ENCODE peak calls at places on chromosomes 12 and 14, in eight cellular contexts. L is CD8-positive, alpha-beta memory T cell; B is HAP-1; D is neuronal stem cell; C is sigmoid colon; Z is effector memory CD4-positive, alpha-beta T cell; R is adipocyte; T is cardiac muscle cell. W is an unnamed sample.

GRCh38 chr14:21041676-21042433 is at the start of gene RNASE7:
- DNase-seq in D (no peak), B (no peak), T (no peak), Z (no peak), R (peak), C (no peak), L (no peak), W (no peak)

GRCh38 chr12:120835657-120836056 is 68.5 kb downstream of the SPPL3 start:
- DNase-seq in T (no peak), Z (no peak), B (no peak), D (no peak), R (peak), L (no peak), C (no peak), W (no peak)

GRCh38 chr14:61552196-61552595 is 143.1 kb upstream of the HIF1A start:
- DNase-seq in D (no peak), T (no peak), B (no peak), C (no peak), L (no peak), Z (no peak), R (no peak), W (no peak)

GRCh38 chr12:105025890-105026289 is 39.8 kb downstream of the NOPCHAP1 start:
- DNase-seq in D (no peak), B (no peak), L (no peak), T (peak), Z (no peak), R (peak), C (peak), W (no peak)

GRCh38 chr12:116882742-116883141 is 1.5 kb upstream of the HRK start:
- DNase-seq in D (no peak), C (no peak), Z (no peak), T (peak), B (peak), L (no peak), R (peak), W (no peak)

GRCh38 chr12:56267443-56268071 is 815 bp downstream of the COQ10A start:
- DNase-seq in Z (no peak), R (no peak), B (no peak), T (no peak), D (peak), L (no peak), C (peak), W (no peak)

GRCh38 chr14:59657769-59658168 is 81.2 kb upstream of the CCDC175 start:
- DNase-seq in R (no peak), Z (no peak), C (no peak), B (no peak), D (no peak), L (no peak), T (no peak), W (no peak)

GRCh38 chr14:91123201-91123600 is 9.3 kb downstream of the DGLUCY start:
- DNase-seq in D (no peak), L (no peak), B (no peak), Z (no peak), R (no peak), C (peak), T (no peak), W (no peak)

GRCh38 chr14:96053600-96054381 is 14.6 kb downstream of the C14orf132 start:
- DNase-seq in D (no peak), L (no peak), T (peak), B (no peak), Z (no peak), R (peak), C (peak), W (no peak)

GRCh38 chr12:1912580-1913376 is 5.7 kb downstream of the CACNA2D4 start:
- DNase-seq in C (no peak), L (no peak), D (no peak), B (no peak), T (no peak), R (no peak), Z (no peak), W (no peak)

GRCh38 chr12:120230326-120230973 is 29.5 kb upstream of the RPLP0 start:
- DNase-seq in C (peak), R (peak), Z (no peak), L (no peak), B (peak), D (peak), T (peak), W (peak)

GRCh38 chr12:11758838-11759509 is 109.5 kb downstream of the ETV6 start:
- DNase-seq in D (no peak), C (no peak), L (no peak), B (no peak), T (peak), Z (no peak), R (no peak), W (no peak)

GRCh38 chr12:11759894-11760293 is 110.4 kb downstream of the ETV6 start:
- DNase-seq in R (no peak), B (no peak), D (no peak), T (no peak), L (no peak), C (no peak), Z (no peak), W (no peak)

GRCh38 chr12:11757095-11757494 is 107.6 kb downstream of the ETV6 start:
- DNase-seq in Z (no peak), R (no peak), C (peak), D (no peak), B (no peak), L (no peak), T (no peak), W (no peak)

GRCh38 chr12:11757531-11757930 is 108.1 kb downstream of the ETV6 start:
- DNase-seq in C (no peak), Z (no peak), L (no peak), R (no peak), B (no peak), T (no peak), D (no peak), W (no peak)

DNA sequence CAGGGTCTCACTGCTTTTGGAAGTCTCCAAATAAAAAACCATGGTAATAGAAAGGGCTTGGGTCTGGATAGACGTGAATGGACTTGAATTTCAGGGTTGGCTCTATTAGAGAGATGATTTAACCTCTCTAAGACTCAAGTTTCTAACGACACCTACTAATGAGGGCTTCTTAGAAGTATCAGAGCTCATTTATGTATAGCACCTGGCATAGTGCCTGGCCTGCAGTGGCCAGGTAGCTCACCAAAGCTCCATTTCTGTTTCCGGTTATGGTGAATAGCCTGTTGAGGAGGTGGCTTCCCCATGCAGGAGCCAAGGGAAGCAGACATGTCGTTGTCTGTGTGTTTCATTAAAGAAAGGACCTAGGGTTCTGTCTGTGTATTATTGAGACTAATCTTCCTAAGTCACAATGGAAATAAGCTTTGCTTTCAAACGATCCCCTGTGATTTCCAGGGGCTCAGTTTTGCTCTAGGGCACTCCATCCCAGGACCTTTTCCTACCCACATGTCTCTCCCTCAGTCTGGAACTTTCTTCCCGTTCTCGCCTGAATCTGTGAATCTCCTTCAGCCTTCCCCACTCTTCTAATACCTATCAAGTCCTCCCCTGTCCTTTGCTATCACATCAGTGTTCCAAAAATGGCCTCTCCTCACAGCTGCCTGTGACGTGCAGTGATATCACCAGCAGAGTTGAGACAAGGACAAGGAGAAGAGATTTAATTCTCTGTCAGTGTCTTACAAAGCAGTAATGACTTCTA is 108.8 kb downstream of the ETV6 start:
- DNase-seq in T (no peak), L (no peak), D (peak), Z (no peak), R (no peak), C (no peak), B (no peak), W (no peak)
- H3K4me3 ChIP-seq in T (no peak), L (no peak), D (no peak), Z (no peak), R (no peak), C (no peak), B (no peak), W (no peak)

DNA sequence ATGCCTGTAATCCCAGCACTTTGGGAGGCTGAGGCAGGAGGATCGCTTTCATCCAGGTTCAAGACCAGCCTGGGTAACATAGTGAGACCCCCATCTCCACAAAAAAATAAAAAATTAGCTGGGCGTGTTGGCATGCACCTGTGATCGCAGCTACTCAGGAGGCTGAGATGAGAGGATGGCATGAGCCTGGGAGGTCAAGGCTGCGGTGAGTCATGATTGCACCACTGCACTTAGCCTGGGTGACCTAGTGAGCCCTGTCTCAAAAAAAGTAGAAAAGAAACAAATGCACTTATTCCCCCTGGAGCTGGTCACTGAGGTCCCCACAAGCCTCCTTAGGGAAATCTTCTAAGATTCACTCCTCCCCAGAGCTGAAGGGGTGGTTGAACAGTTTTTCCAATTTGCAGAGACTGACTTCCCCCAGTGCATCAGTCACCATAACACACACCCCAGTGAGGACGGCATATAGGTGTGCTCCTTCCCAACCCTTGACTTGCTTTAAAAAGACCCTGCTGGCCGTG is 1.6 kb downstream of the CD9 start:
- DNase-seq in B (no peak), R (no peak), D (no peak), T (no peak), L (no peak), Z (no peak), C (no peak), W (no peak)
- H3K4me3 ChIP-seq in B (peak), R (no peak), D (no peak), T (no peak), L (no peak), Z (no peak), C (peak), W (peak)

GRCh38 chr14:81009339-81009738 is 53.9 kb downstream of the TSHR start:
- DNase-seq in C (no peak), D (no peak), T (no peak), Z (no peak), L (no peak), B (no peak), R (no peak), W (no peak)
- H3K4me3 ChIP-seq in C (no peak), D (no peak), T (no peak), Z (no peak), L (no peak), B (no peak), R (no peak), W (no peak)

GRCh38 chr12:48979602-48980388 is 1.7 kb downstream of the WNT1 start:
- DNase-seq in L (peak), Z (peak), B (no peak), C (no peak), R (no peak), D (no peak), T (no peak), W (no peak)
- H3K4me3 ChIP-seq in L (peak), Z (peak), B (no peak), C (peak), R (peak), D (no peak), T (peak), W (no peak)

DNA sequence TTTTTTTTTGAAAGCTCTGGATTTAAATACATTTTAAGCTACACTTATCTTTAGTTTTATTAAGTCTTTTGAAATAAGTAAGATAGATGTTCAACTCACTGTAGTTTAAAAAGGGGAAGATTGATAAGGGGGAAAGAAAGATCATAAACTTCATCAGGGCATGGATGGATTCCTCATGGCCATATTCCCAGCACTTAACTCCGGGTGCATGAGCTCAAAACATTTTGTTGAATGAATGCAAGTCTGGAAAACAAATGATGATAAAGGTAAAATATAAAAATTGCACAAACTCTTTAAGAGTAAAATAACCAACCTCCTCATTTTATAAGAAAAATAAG is 4.3 kb upstream of the IGF1 start:
- DNase-seq in Z (no peak), T (no peak), C (no peak), R (no peak), B (no peak), D (no peak), L (no peak), W (no peak)
- H3K4me3 ChIP-seq in Z (no peak), T (no peak), C (no peak), R (no peak), B (no peak), D (no peak), L (no peak), W (no peak)

GRCh38 chr12:124510301-124510970 is 57.0 kb downstream of the NCOR2 start:
- DNase-seq in R (no peak), L (no peak), D (no peak), C (no peak), B (no peak), Z (no peak), T (no peak), W (no peak)

GRCh38 chr12:124508323-124509096 is 58.9 kb downstream of the NCOR2 start:
- DNase-seq in L (no peak), C (peak), B (no peak), D (no peak), Z (no peak), R (no peak), T (no peak), W (peak)

GRCh38 chr12:124509676-124510300 is 57.6 kb downstream of the NCOR2 start:
- DNase-seq in T (peak), C (peak), B (no peak), Z (no peak), D (no peak), R (peak), L (no peak), W (peak)

GRCh38 chr12:124507188-124508109 is 60.0 kb downstream of the NCOR2 start:
- DNase-seq in C (no peak), T (peak), Z (no peak), B (no peak), D (no peak), L (no peak), R (peak), W (peak)

DNA sequence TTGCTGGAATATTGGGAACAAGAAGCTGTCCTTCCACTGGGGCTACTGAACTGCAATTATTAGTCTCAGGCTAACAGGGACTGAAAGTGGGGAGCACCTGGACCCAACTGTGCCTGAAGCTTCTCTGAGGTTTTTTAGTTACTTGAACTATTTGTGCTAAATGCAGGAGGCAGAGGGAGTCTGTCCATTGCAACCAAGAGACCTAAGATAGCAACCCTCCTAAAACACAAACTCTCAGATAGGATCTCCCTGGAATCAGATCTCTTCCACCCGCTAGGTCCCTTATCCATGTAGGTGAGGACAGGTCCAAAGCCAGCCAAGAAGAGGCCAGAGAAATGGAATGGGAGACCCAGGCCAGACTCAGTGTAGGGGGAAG is 58.1 kb downstream of the NCOR2 start:
- DNase-seq in Z (no peak), D (no peak), B (no peak), C (no peak), L (no peak), R (no peak), T (peak), W (no peak)
- H3K4me3 ChIP-seq in Z (no peak), D (no peak), B (no peak), C (no peak), L (no peak), R (no peak), T (no peak), W (no peak)